ENCODE peak calls at places on chromosomes 3 and 15, in eight cellular contexts. One of them, this sample, is unnamed.

GRCh38 chr15:90650117-90650955 is 66.8 kb upstream of the BLM start:
- DNase-seq in OCI-LY7: no peak
- DNase-seq in GM23338: no peak
- DNase-seq in neural progenitor cell: no peak
- DNase-seq in HCT116: no peak
- DNase-seq in GM23248: peak
- DNase-seq in hepatocyte: no peak
- DNase-seq in MM.1S: no peak
- DNase-seq in this sample: peak

GRCh38 chr3:143502101-143502500 is 346.2 kb downstream of the SLC9A9 start:
- DNase-seq in OCI-LY7: no peak
- DNase-seq in GM23338: no peak
- DNase-seq in neural progenitor cell: peak
- DNase-seq in HCT116: no peak
- DNase-seq in GM23248: no peak
- DNase-seq in hepatocyte: no peak
- DNase-seq in MM.1S: no peak
- DNase-seq in this sample: peak

GRCh38 chr3:120646771-120647449 is 35.1 kb downstream of the HGD start:
- DNase-seq in OCI-LY7: no peak
- DNase-seq in GM23338: no peak
- DNase-seq in neural progenitor cell: no peak
- DNase-seq in HCT116: no peak
- DNase-seq in GM23248: no peak
- DNase-seq in hepatocyte: no peak
- DNase-seq in MM.1S: no peak
- DNase-seq in this sample: no peak

GRCh38 chr3:27326211-27326948 is 42.8 kb downstream of the NEK10 start:
- DNase-seq in OCI-LY7: no peak
- DNase-seq in GM23338: no peak
- DNase-seq in neural progenitor cell: no peak
- DNase-seq in HCT116: no peak
- DNase-seq in GM23248: peak
- DNase-seq in hepatocyte: peak
- DNase-seq in MM.1S: no peak
- DNase-seq in this sample: peak

GRCh38 chr3:31448882-31449243 is 83.9 kb upstream of the STT3B start:
- DNase-seq in OCI-LY7: no peak
- DNase-seq in GM23338: no peak
- DNase-seq in neural progenitor cell: no peak
- DNase-seq in HCT116: no peak
- DNase-seq in GM23248: no peak
- DNase-seq in hepatocyte: no peak
- DNase-seq in MM.1S: peak
- DNase-seq in this sample: no peak

GRCh38 chr3:17891139-17891850 is 148.9 kb upstream of the TBC1D5 start:
- DNase-seq in OCI-LY7: no peak
- DNase-seq in GM23338: no peak
- DNase-seq in neural progenitor cell: no peak
- DNase-seq in HCT116: no peak
- DNase-seq in GM23248: peak
- DNase-seq in hepatocyte: peak
- DNase-seq in MM.1S: no peak
- DNase-seq in this sample: peak

GRCh38 chr3:106305127-106305526 is 436.3 kb upstream of the CBLB start:
- DNase-seq in OCI-LY7: no peak
- DNase-seq in GM23338: no peak
- DNase-seq in neural progenitor cell: no peak
- DNase-seq in HCT116: no peak
- DNase-seq in GM23248: peak
- DNase-seq in hepatocyte: no peak
- DNase-seq in MM.1S: no peak
- DNase-seq in this sample: no peak

GRCh38 chr3:128054363-128054762 is 2.1 kb downstream of the SEC61A1 start:
- DNase-seq in OCI-LY7: no peak
- DNase-seq in GM23338: no peak
- DNase-seq in neural progenitor cell: no peak
- DNase-seq in HCT116: no peak
- DNase-seq in GM23248: peak
- DNase-seq in hepatocyte: peak
- DNase-seq in MM.1S: peak
- DNase-seq in this sample: peak

GRCh38 chr3:126126292-126126691 is 42.4 kb upstream of the SLC41A3 start:
- DNase-seq in OCI-LY7: no peak
- DNase-seq in GM23338: no peak
- DNase-seq in neural progenitor cell: no peak
- DNase-seq in HCT116: no peak
- DNase-seq in GM23248: no peak
- DNase-seq in hepatocyte: no peak
- DNase-seq in MM.1S: no peak
- DNase-seq in this sample: no peak

GRCh38 chr15:60352525-60352924 is 45.3 kb downstream of the ANXA2 start:
- DNase-seq in OCI-LY7: no peak
- DNase-seq in GM23338: no peak
- DNase-seq in neural progenitor cell: no peak
- DNase-seq in HCT116: no peak
- DNase-seq in GM23248: peak
- DNase-seq in hepatocyte: no peak
- DNase-seq in MM.1S: no peak
- DNase-seq in this sample: no peak

GRCh38 chr3:111810909-111811308 is 48.2 kb upstream of the PHLDB2 start:
- DNase-seq in OCI-LY7: no peak
- DNase-seq in GM23338: no peak
- DNase-seq in neural progenitor cell: no peak
- DNase-seq in HCT116: peak
- DNase-seq in GM23248: peak
- DNase-seq in hepatocyte: peak
- DNase-seq in MM.1S: no peak
- DNase-seq in this sample: peak

DNA sequence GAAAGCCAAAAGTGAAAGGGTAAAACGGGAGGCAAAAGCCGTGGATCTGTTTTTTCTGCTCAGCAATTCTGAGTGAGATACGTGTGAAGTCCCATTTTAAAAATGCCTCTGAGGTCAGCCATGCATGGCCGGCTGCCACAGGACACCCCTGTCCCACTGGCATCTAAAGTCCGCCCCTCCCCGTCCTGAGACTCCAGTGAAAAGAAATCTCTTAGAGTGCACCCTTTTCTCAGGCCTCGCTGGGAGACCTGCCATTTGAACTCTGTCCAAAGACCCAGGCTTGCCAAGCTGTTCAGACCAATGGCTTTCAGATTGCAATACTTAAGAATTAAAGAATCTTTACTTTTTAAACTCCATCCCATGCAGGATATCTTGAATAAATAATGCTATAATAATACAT is 61.0 kb upstream of the SLC24A5 start:
- DNase-seq in OCI-LY7: no peak
- DNase-seq in GM23338: no peak
- DNase-seq in neural progenitor cell: no peak
- DNase-seq in HCT116: no peak
- DNase-seq in GM23248: peak
- DNase-seq in hepatocyte: no peak
- DNase-seq in MM.1S: no peak
- DNase-seq in this sample: no peak
- TF ChIP-seq EZH2phosphoT487 in OCI-LY7: no peak
- TF ChIP-seq EZH2phosphoT487 in GM23338: no peak
- TF ChIP-seq EZH2phosphoT487 in neural progenitor cell: no peak
- TF ChIP-seq EZH2phosphoT487 in HCT116: no peak
- TF ChIP-seq EZH2phosphoT487 in GM23248: no peak
- TF ChIP-seq EZH2phosphoT487 in hepatocyte: no peak
- TF ChIP-seq EZH2phosphoT487 in MM.1S: no peak
- TF ChIP-seq EZH2phosphoT487 in this sample: no peak

GRCh38 chr3:170225166-170225565 is 2.9 kb downstream of the PRKCI start:
- DNase-seq in OCI-LY7: no peak
- DNase-seq in GM23338: no peak
- DNase-seq in neural progenitor cell: no peak
- DNase-seq in HCT116: no peak
- DNase-seq in GM23248: no peak
- DNase-seq in hepatocyte: no peak
- DNase-seq in MM.1S: no peak
- DNase-seq in this sample: no peak

GRCh38 chr3:170221924-170222646 is at the start of gene PRKCI:
- DNase-seq in OCI-LY7: peak
- DNase-seq in GM23338: peak
- DNase-seq in neural progenitor cell: peak
- DNase-seq in HCT116: peak
- DNase-seq in GM23248: peak
- DNase-seq in hepatocyte: peak
- DNase-seq in MM.1S: peak
- DNase-seq in this sample: peak

GRCh38 chr3:170226426-170226960 is 4.3 kb downstream of the PRKCI start:
- DNase-seq in OCI-LY7: no peak
- DNase-seq in GM23338: no peak
- DNase-seq in neural progenitor cell: no peak
- DNase-seq in HCT116: no peak
- DNase-seq in GM23248: peak
- DNase-seq in hepatocyte: no peak
- DNase-seq in MM.1S: no peak
- DNase-seq in this sample: no peak

GRCh38 chr3:170220871-170221270 is 1.4 kb upstream of the PRKCI start:
- DNase-seq in OCI-LY7: no peak
- DNase-seq in GM23338: no peak
- DNase-seq in neural progenitor cell: no peak
- DNase-seq in HCT116: no peak
- DNase-seq in GM23248: peak
- DNase-seq in hepatocyte: no peak
- DNase-seq in MM.1S: no peak
- DNase-seq in this sample: peak

DNA sequence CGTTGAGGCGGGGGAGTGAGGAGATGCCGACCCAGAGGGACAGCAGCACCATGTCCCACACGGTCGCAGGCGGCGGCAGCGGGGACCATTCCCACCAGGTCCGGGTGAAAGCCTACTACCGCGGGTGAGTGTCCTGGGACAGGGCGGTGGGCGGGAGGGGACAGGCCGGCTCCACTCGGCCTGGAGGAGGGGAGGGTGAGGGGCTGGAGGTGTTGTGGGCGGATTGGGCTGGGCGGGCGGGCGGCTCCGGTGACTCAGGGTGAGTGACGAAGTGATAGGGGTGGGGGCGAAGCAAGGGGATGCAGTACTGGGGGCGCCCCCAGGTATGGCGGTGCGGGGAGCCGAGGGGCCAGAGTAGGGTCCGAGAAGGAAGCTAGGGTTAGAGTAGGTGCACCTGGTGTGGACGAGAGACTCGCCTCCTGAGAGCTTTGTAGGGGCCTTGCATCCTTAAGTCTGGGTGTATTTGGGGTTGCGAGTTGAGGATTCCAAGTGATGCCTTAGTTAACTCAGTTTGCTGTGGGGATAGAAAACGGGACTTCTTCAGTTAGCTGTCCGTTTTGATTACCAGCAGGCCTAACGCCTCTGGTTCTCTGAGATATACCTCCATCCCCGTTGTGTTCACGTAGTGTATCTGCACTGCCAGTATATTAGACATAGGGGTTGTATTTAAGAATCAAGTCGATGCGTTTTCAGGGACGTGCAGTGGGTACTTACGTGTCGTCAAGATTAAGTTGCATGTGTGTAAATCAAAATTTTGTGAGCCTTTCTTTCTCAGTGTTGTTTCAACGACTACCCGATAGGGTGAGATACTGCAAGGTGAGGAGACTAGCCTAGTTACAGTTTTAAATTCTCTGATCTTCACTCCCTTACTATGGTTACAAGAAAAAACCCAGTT is 670 bp downstream of the PRKCI start:
- DNase-seq in OCI-LY7: peak
- DNase-seq in GM23338: peak
- DNase-seq in neural progenitor cell: peak
- DNase-seq in HCT116: no peak
- DNase-seq in GM23248: peak
- DNase-seq in hepatocyte: peak
- DNase-seq in MM.1S: peak
- DNase-seq in this sample: peak
- TF ChIP-seq EZH2phosphoT487 in OCI-LY7: no peak
- TF ChIP-seq EZH2phosphoT487 in GM23338: no peak
- TF ChIP-seq EZH2phosphoT487 in neural progenitor cell: no peak
- TF ChIP-seq EZH2phosphoT487 in HCT116: no peak
- TF ChIP-seq EZH2phosphoT487 in GM23248: no peak
- TF ChIP-seq EZH2phosphoT487 in hepatocyte: no peak
- TF ChIP-seq EZH2phosphoT487 in MM.1S: no peak
- TF ChIP-seq EZH2phosphoT487 in this sample: no peak

GRCh38 chr3:184236033-184236410 is 6.6 kb downstream of the VWA5B2 start:
- DNase-seq in OCI-LY7: no peak
- DNase-seq in GM23338: no peak
- DNase-seq in neural progenitor cell: no peak
- DNase-seq in HCT116: no peak
- DNase-seq in GM23248: no peak
- DNase-seq in hepatocyte: no peak
- DNase-seq in MM.1S: no peak
- DNase-seq in this sample: no peak

GRCh38 chr3:184237772-184238171 is 8.4 kb downstream of the VWA5B2 start:
- DNase-seq in OCI-LY7: peak
- DNase-seq in GM23338: no peak
- DNase-seq in neural progenitor cell: no peak
- DNase-seq in HCT116: no peak
- DNase-seq in GM23248: no peak
- DNase-seq in hepatocyte: no peak
- DNase-seq in MM.1S: no peak
- DNase-seq in this sample: no peak

GRCh38 chr3:184238246-184238818 is 8.9 kb downstream of the VWA5B2 start:
- DNase-seq in OCI-LY7: no peak
- DNase-seq in GM23338: no peak
- DNase-seq in neural progenitor cell: no peak
- DNase-seq in HCT116: no peak
- DNase-seq in GM23248: no peak
- DNase-seq in hepatocyte: no peak
- DNase-seq in MM.1S: no peak
- DNase-seq in this sample: no peak

GRCh38 chr3:184236636-184237035 is 7.3 kb downstream of the VWA5B2 start:
- DNase-seq in OCI-LY7: no peak
- DNase-seq in GM23338: no peak
- DNase-seq in neural progenitor cell: no peak
- DNase-seq in HCT116: no peak
- DNase-seq in GM23248: no peak
- DNase-seq in hepatocyte: no peak
- DNase-seq in MM.1S: no peak
- DNase-seq in this sample: no peak

GRCh38 chr3:184237211-184237610 is 7.8 kb downstream of the VWA5B2 start:
- DNase-seq in OCI-LY7: no peak
- DNase-seq in GM23338: no peak
- DNase-seq in neural progenitor cell: no peak
- DNase-seq in HCT116: no peak
- DNase-seq in GM23248: no peak
- DNase-seq in hepatocyte: no peak
- DNase-seq in MM.1S: no peak
- DNase-seq in this sample: no peak
- TF ChIP-seq EZH2phosphoT487 in OCI-LY7: no peak
- TF ChIP-seq EZH2phosphoT487 in GM23338: no peak
- TF ChIP-seq EZH2phosphoT487 in neural progenitor cell: no peak
- TF ChIP-seq EZH2phosphoT487 in HCT116: no peak
- TF ChIP-seq EZH2phosphoT487 in GM23248: no peak
- TF ChIP-seq EZH2phosphoT487 in hepatocyte: no peak
- TF ChIP-seq EZH2phosphoT487 in MM.1S: no peak
- TF ChIP-seq EZH2phosphoT487 in this sample: no peak

DNA sequence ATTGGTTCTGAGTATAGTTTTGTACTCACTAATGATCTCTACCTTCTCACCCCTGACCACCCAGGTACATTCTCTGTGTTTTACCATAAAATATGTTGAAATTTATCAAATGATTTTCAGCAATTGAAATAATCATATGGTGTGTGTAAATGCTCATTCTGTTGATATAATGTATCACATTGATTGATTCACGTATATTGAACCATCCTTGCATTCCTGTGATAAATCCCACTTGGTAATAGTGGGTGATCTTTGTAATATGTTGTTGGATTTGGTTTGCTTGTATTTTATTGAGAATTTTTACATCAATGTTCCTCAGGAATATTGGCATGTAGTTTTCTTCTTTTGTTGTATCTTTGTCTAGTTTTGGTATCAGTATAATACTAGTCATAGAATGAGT is 1497.6 kb downstream of the OTOL1 start:
- DNase-seq in OCI-LY7: no peak
- DNase-seq in GM23338: no peak
- DNase-seq in neural progenitor cell: no peak
- DNase-seq in HCT116: no peak
- DNase-seq in GM23248: peak
- DNase-seq in hepatocyte: no peak
- DNase-seq in MM.1S: no peak
- DNase-seq in this sample: no peak
- TF ChIP-seq EZH2phosphoT487 in OCI-LY7: no peak
- TF ChIP-seq EZH2phosphoT487 in GM23338: no peak
- TF ChIP-seq EZH2phosphoT487 in neural progenitor cell: no peak
- TF ChIP-seq EZH2phosphoT487 in HCT116: no peak
- TF ChIP-seq EZH2phosphoT487 in GM23248: no peak
- TF ChIP-seq EZH2phosphoT487 in hepatocyte: no peak
- TF ChIP-seq EZH2phosphoT487 in MM.1S: no peak
- TF ChIP-seq EZH2phosphoT487 in this sample: no peak